ENCODE peak calls at places on chromosome 19, in ten cellular contexts. I is heart right ventricle, N is H9, T is esophagus squamous epithelium, F is AG09309, Z is lower lobe of right lung, K is H1, W is suprapubic skin, U is nephron progenitor cell, Q is fibroblast of the aortic adventitia. E is an unnamed sample.
A peak's percentile ranks its signal among the peaks of the same experiment; 100 is the strongest.

GRCh38 chr19:15283141-15283885 is 49.0 kb downstream of the BRD4 start:
- DNase-seq in I (no peak), N (no peak), T (no peak), F (no peak), Z (no peak), K (no peak), W (no peak), U (no peak), Q (peak; percentile 83), E (peak; percentile 50)

GRCh38 chr19:811511-812048 is 10.2 kb downstream of the PLPPR3 start:
- DNase-seq in I (no peak), N (no peak), T (no peak), F (no peak), Z (no peak), K (no peak), W (no peak), U (no peak), Q (no peak), E (no peak)

GRCh38 chr19:43439183-43440063 is 24.7 kb downstream of the TEX101 start:
- DNase-seq in I (peak; percentile 10), N (no peak), T (no peak), F (no peak), Z (no peak), K (no peak), W (no peak), U (no peak), Q (peak; percentile 80), E (no peak)

GRCh38 chr19:35266904-35267817 is 1.6 kb upstream of the USF2 start:
- DNase-seq in I (peak; percentile 50), N (peak; percentile 51), T (no peak), F (no peak), Z (peak; percentile 74), K (no peak), W (peak; percentile 79), U (peak; percentile 57), Q (no peak), E (peak; percentile 54)

GRCh38 chr19:55384576-55385235 is 614 bp upstream of the TMEM238 start:
- DNase-seq in I (no peak), N (no peak), T (no peak), F (no peak), Z (peak; percentile 66), K (no peak), W (no peak), U (no peak), Q (no peak), E (peak; percentile 58)

GRCh38 chr19:30881281-30881680 is 468.0 kb downstream of the TSHZ3 start:
- DNase-seq in I (no peak), N (peak; percentile 5), T (no peak), F (no peak), Z (no peak), K (no peak), W (no peak), U (no peak), Q (no peak), E (no peak)

GRCh38 chr19:14475251-14476073 is at the start of gene PTGER1:
- DNase-seq in I (no peak), N (peak; percentile 69), T (no peak), F (no peak), Z (no peak), K (no peak), W (peak; percentile 62), U (peak; percentile 55), Q (peak; percentile 25), E (peak; percentile 83)

GRCh38 chr19:18091217-18091608 is 4.5 kb upstream of the IL12RB1 start:
- DNase-seq in I (peak; percentile 32), N (no peak), T (no peak), F (no peak), Z (peak; percentile 88), K (no peak), W (peak; percentile 79), U (no peak), Q (no peak), E (peak; percentile 96)

GRCh38 chr19:15280915-15281683 is 48.9 kb upstream of the EPHX3 start:
- DNase-seq in I (peak; percentile 83), N (no peak), T (no peak), F (peak; percentile 54), Z (peak; percentile 80), K (no peak), W (peak; percentile 89), U (no peak), Q (peak; percentile 86), E (no peak)

GRCh38 chr19:8310342-8311055 is 2.3 kb upstream of the CD320 start:
- DNase-seq in I (peak; percentile 2), N (no peak), T (no peak), F (no peak), Z (peak; percentile 20), K (no peak), W (peak; percentile 31), U (no peak), Q (no peak), E (no peak)

GRCh38 chr19:14434157-14434501 is 1.0 kb downstream of the PKN1 start:
- DNase-seq in I (no peak), N (no peak), T (no peak), F (no peak), Z (no peak), K (no peak), W (no peak), U (no peak), Q (no peak), E (peak; percentile 44)

GRCh38 chr19:21912654-21913053 is 76.7 kb upstream of the ZNF43 start:
- DNase-seq in I (no peak), N (no peak), T (no peak), F (no peak), Z (no peak), K (no peak), W (no peak), U (no peak), Q (no peak), E (no peak)
- TF ChIP-seq CTCF in I (no peak), N (no peak), T (no peak), F (no peak), Z (no peak), K (no peak), W (no peak), U (no peak), Q (no peak), E (no peak)

GRCh38 chr19:10553943-10554381 is 10.3 kb downstream of the ATG4D start:
- DNase-seq in I (no peak), N (no peak), T (no peak), F (no peak), Z (no peak), K (no peak), W (no peak), U (no peak), Q (no peak), E (peak; percentile 92)

GRCh38 chr19:10552596-10553053 is 8.9 kb downstream of the ATG4D start:
- DNase-seq in I (no peak), N (peak; percentile 85), T (no peak), F (no peak), Z (no peak), K (peak; percentile 44), W (no peak), U (no peak), Q (no peak), E (peak; percentile 60)

GRCh38 chr19:10553087-10553667 is 9.5 kb downstream of the ATG4D start:
- DNase-seq in I (no peak), N (no peak), T (no peak), F (no peak), Z (no peak), K (no peak), W (no peak), U (no peak), Q (no peak), E (peak; percentile 33)

GRCh38 chr19:10555613-10555979 is 10.2 kb downstream of the KRI1 start:
- DNase-seq in I (no peak), N (no peak), T (no peak), F (no peak), Z (no peak), K (no peak), W (no peak), U (no peak), Q (no peak), E (no peak)

DNA sequence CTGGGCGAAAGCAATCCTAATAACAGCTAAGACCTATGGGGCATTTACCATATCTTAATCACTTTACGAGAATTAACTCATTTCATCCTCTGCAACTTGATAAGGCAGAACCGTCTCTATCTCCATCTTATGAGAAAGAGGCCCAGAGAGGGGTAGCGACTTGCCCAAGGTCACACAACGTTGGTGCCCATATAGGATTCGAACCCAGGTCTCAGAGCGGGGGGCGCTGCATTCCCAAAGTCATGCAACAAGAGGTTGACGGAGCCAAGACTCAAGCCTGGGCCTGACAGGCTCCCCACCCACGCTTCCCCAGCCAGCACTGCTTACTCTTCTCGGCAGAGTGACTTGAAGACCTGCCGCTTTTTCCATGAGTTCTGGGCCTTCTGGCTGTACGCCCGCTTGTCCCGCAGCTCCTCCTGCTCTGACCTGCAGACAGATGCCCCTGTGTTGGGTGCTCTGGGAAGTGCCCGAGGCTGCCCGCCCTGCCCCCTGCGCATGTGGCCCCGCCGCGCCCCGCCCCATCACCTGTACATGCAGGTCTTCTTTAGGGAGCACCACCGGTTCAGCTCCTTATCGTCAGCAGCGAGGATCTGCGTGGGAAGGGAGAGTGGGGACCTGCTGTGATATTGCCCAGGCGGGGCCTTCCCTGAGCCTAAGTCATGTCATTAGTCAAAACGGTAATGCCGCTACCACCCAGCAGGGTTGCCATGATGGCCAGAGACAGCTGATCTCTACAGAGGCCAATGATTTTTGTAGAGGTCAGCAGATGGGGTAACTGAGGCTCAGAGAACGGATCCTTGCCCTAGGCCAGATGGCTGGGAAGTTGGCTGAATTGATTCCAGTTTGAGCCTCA is 10.8 kb downstream of the KRI1 start:
- DNase-seq in I (no peak), N (no peak), T (no peak), F (no peak), Z (no peak), K (no peak), W (no peak), U (no peak), Q (no peak), E (peak; percentile 51)
- TF ChIP-seq CTCF in I (no peak), N (peak; percentile 35), T (peak; percentile 7), F (no peak), Z (no peak), K (peak; percentile 17), W (peak; percentile 32), U (no peak), Q (peak; percentile 8), E (no peak)

GRCh38 chr19:9885077-9885552 is 50.0 kb downstream of the PIN1 start:
- DNase-seq in I (peak; percentile 40), N (no peak), T (no peak), F (no peak), Z (no peak), K (no peak), W (no peak), U (no peak), Q (peak; percentile 65), E (no peak)
- TF ChIP-seq CTCF in I (peak; percentile 37), N (peak; percentile 46), T (no peak), F (peak; percentile 60), Z (peak; percentile 20), K (peak; percentile 33), W (peak; percentile 31), U (no peak), Q (peak; percentile 69), E (no peak)

DNA sequence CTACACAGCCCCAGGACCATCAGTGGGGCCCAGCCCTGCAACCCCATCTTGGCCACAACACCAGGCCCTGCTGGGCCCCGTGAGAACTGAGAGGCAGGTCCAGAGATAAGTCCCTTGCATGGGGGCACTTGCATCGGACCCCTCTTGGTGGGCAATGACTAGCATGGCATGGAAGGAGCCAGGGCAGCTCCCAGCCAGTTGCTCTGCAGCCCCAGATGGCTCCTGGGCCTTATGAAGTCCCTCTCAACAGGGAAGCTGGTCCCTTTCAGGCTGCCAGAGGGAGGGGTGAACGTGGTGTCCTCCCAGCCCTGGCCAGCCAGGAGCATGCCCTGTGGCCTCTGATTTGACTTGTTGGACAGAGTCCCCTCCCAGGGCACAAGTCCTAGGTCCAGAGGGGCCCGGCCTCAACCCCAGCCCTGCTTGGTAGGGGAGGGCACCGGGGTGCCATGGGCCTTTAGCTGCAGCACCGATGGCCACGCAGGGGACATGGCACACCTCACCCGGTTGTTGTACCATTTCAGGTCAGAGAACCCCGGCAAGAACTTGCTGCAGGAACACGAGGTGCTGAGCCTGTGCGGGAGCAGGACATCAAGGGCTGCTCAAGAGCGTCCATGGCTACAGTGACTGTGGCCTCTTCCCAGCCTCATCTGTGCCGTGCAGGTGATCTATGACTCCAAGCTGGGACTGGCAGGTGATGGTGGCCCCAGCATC is 17.4 kb upstream of the ZNF14 start:
- DNase-seq in I (no peak), N (no peak), T (no peak), F (no peak), Z (no peak), K (no peak), W (no peak), U (no peak), Q (no peak), E (no peak)
- TF ChIP-seq CTCF in I (no peak), N (no peak), T (no peak), F (no peak), Z (no peak), K (no peak), W (no peak), U (no peak), Q (no peak), E (no peak)

E was measured in activated CD8-positive, alpha-beta T cell treated with anti-CD3 and anti-CD28 coated beads for 36 hours.